ENCODE peak calls at places on chromosomes 3 and 15, in six cellular contexts. Z, X, J, Y, N and Q are unnamed samples.

GRCh38 chr3:128060473-128061381 is 8.5 kb downstream of the SEC61A1 start:
- DNase-seq in X (no peak), J (no peak), Y (peak), N (no peak), Z (peak), Q (no peak)

GRCh38 chr15:25989327-25989726 is 126.2 kb upstream of the ATP10A start:
- DNase-seq in J (no peak), N (peak), Z (no peak), Y (no peak), X (no peak), Q (no peak)

GRCh38 chr3:54550216-54550977 is 377.5 kb downstream of the LRTM1 start:
- DNase-seq in N (no peak), J (no peak), X (no peak), Y (no peak), Z (no peak), Q (no peak)

GRCh38 chr3:32850226-32850625 is 32.4 kb downstream of the TRIM71 start:
- DNase-seq in Y (no peak), X (no peak), J (no peak), N (no peak), Z (no peak), Q (no peak)

GRCh38 chr3:70800941-70801340 is 488.5 kb upstream of the MDFIC2 start:
- DNase-seq in X (no peak), Y (no peak), N (no peak), J (no peak), Z (no peak), Q (no peak)

GRCh38 chr3:156941311-156941710 is 115.2 kb downstream of the LEKR1 start:
- DNase-seq in Y (no peak), N (no peak), X (no peak), Z (no peak), J (no peak), Q (no peak)

GRCh38 chr15:33104276-33104675 is 90.2 kb downstream of the FMN1 start:
- DNase-seq in N (no peak), Y (peak), J (no peak), X (no peak), Z (peak), Q (no peak)

GRCh38 chr15:80581976-80582375 is 113.1 kb upstream of the ABHD17C start:
- DNase-seq in Z (no peak), Y (no peak), J (no peak), X (no peak), N (no peak), Q (no peak)

GRCh38 chr3:10189557-10190374 is 25.0 kb downstream of the IRAK2 start:
- DNase-seq in N (peak), X (no peak), J (peak), Z (no peak), Y (no peak), Q (no peak)